ENCODE peak calls at places on chromosomes 5 and 9, in five cellular contexts. One of them, this sample, is unnamed.

GRCh38 chr9:117355542-117355941 is 59.3 kb downstream of the ASTN2 start:
- DNase-seq in GM12878: no peak
- DNase-seq in HepG2: no peak
- DNase-seq in H1: no peak
- DNase-seq in K562: no peak
- DNase-seq in this sample: no peak

GRCh38 chr5:14453486-14453885 is 128.1 kb upstream of the OTULINL start:
- DNase-seq in GM12878: no peak
- DNase-seq in HepG2: no peak
- DNase-seq in H1: no peak
- DNase-seq in K562: no peak
- DNase-seq in this sample: no peak

GRCh38 chr9:93010056-93010455 is 48.4 kb upstream of the SUSD3 start:
- DNase-seq in K562: no peak
- DNase-seq in GM12878: no peak
- DNase-seq in H1: no peak
- DNase-seq in HepG2: no peak
- DNase-seq in this sample: no peak

GRCh38 chr9:70534058-70534457 is 119.6 kb upstream of the KLF9 start:
- DNase-seq in K562: no peak
- DNase-seq in GM12878: no peak
- DNase-seq in H1: no peak
- DNase-seq in HepG2: no peak
- DNase-seq in this sample: no peak

GRCh38 chr5:58913591-58913990 is 330.7 kb downstream of the RAB3C start:
- DNase-seq in HepG2: no peak
- DNase-seq in K562: no peak
- DNase-seq in GM12878: no peak
- DNase-seq in H1: no peak
- DNase-seq in this sample: no peak

GRCh38 chr9:91935805-91936204 is 14.2 kb downstream of the ROR2 start:
- DNase-seq in HepG2: no peak
- DNase-seq in H1: no peak
- DNase-seq in K562: no peak
- DNase-seq in GM12878: no peak
- DNase-seq in this sample: no peak

GRCh38 chr9:129174724-129175514 is 3.1 kb downstream of the IER5L start:
- DNase-seq in H1: no peak
- DNase-seq in K562: peak; percentile 74
- DNase-seq in GM12878: no peak
- DNase-seq in HepG2: peak; percentile 57
- DNase-seq in this sample: peak; percentile 48

GRCh38 chr9:121889990-121890563 is 203.0 kb downstream of the TTLL11 start:
- DNase-seq in H1: no peak
- DNase-seq in K562: no peak
- DNase-seq in GM12878: no peak
- DNase-seq in HepG2: no peak
- DNase-seq in this sample: no peak

GRCh38 chr5:67287795-67288194 is 91.2 kb upstream of the CD180 start:
- DNase-seq in H1: no peak
- DNase-seq in HepG2: no peak
- DNase-seq in GM12878: no peak
- DNase-seq in K562: no peak
- DNase-seq in this sample: no peak

GRCh38 chr5:173730610-173731302 is 114.3 kb upstream of the BOD1 start:
- DNase-seq in K562: no peak
- DNase-seq in H1: no peak
- DNase-seq in HepG2: no peak
- DNase-seq in GM12878: no peak
- DNase-seq in this sample: no peak

GRCh38 chr9:127556871-127557270 is 55.2 kb upstream of the STXBP1 start:
- DNase-seq in K562: no peak
- DNase-seq in HepG2: no peak
- DNase-seq in GM12878: no peak
- DNase-seq in H1: no peak
- DNase-seq in this sample: no peak

GRCh38 chr5:139395844-139396640 is 1.1 kb upstream of the PROB1 start:
- DNase-seq in K562: no peak
- DNase-seq in HepG2: no peak
- DNase-seq in GM12878: no peak
- DNase-seq in H1: no peak
- DNase-seq in this sample: no peak

GRCh38 chr9:128689820-128690683 is 1.0 kb downstream of the SET start:
- DNase-seq in K562: peak; percentile 93
- DNase-seq in H1: no peak
- DNase-seq in GM12878: no peak
- DNase-seq in HepG2: no peak
- DNase-seq in this sample: peak; percentile 36

GRCh38 chr5:160297776-160298175 is 14.6 kb downstream of the CCNJL start:
- DNase-seq in HepG2: no peak
- DNase-seq in H1: no peak
- DNase-seq in GM12878: no peak
- DNase-seq in K562: no peak
- DNase-seq in this sample: no peak

GRCh38 chr5:130135506-130135905 is 231.2 kb downstream of the CHSY3 start:
- DNase-seq in H1: no peak
- DNase-seq in GM12878: no peak
- DNase-seq in K562: no peak
- DNase-seq in HepG2: no peak
- DNase-seq in this sample: no peak
- TF ChIP-seq ATF2 in H1: no peak
- TF ChIP-seq ATF2 in GM12878: no peak
- TF ChIP-seq ATF2 in K562: no peak
- TF ChIP-seq ATF2 in HepG2: no peak
- TF ChIP-seq ATF2 in this sample: no peak

GRCh38 chr5:141850183-141850768 is 27.9 kb downstream of the PCDH1 start:
- DNase-seq in HepG2: no peak
- DNase-seq in H1: no peak
- DNase-seq in GM12878: no peak
- DNase-seq in K562: peak; percentile 85
- DNase-seq in this sample: no peak

GRCh38 chr5:141849371-141850182 is 28.6 kb downstream of the PCDH1 start:
- DNase-seq in K562: peak; percentile 94
- DNase-seq in GM12878: no peak
- DNase-seq in HepG2: peak; percentile 31
- DNase-seq in H1: peak; percentile 58
- DNase-seq in this sample: peak; percentile 94

GRCh38 chr5:141851195-141851874 is 26.9 kb downstream of the PCDH1 start:
- DNase-seq in HepG2: no peak
- DNase-seq in GM12878: no peak
- DNase-seq in H1: no peak
- DNase-seq in K562: no peak
- DNase-seq in this sample: no peak

GRCh38 chr5:141850786-141851185 is 27.4 kb downstream of the PCDH1 start:
- DNase-seq in HepG2: no peak
- DNase-seq in GM12878: no peak
- DNase-seq in K562: peak; percentile 42
- DNase-seq in H1: no peak
- DNase-seq in this sample: peak; percentile 45

GRCh38 chr5:141848771-141849370 is 29.3 kb downstream of the PCDH1 start:
- DNase-seq in K562: peak; percentile 87
- DNase-seq in GM12878: no peak
- DNase-seq in H1: peak; percentile 83
- DNase-seq in HepG2: peak; percentile 71
- DNase-seq in this sample: peak; percentile 90
- TF ChIP-seq ATF2 in K562: no peak
- TF ChIP-seq ATF2 in GM12878: no peak
- TF ChIP-seq ATF2 in H1: no peak
- TF ChIP-seq ATF2 in HepG2: no peak
- TF ChIP-seq ATF2 in this sample: no peak

GRCh38 chr9:130766904-130767262 is 68.2 kb upstream of the ABL1 start:
- DNase-seq in H1: no peak
- DNase-seq in GM12878: no peak
- DNase-seq in HepG2: no peak
- DNase-seq in K562: no peak
- DNase-seq in this sample: no peak

GRCh38 chr9:130768265-130768664 is 66.8 kb upstream of the ABL1 start:
- DNase-seq in HepG2: peak; percentile 70
- DNase-seq in K562: peak; percentile 76
- DNase-seq in GM12878: no peak
- DNase-seq in H1: no peak
- DNase-seq in this sample: peak; percentile 35

GRCh38 chr9:130766031-130766903 is 68.8 kb upstream of the ABL1 start:
- DNase-seq in GM12878: no peak
- DNase-seq in H1: no peak
- DNase-seq in K562: no peak
- DNase-seq in HepG2: no peak
- DNase-seq in this sample: no peak

GRCh38 chr9:130763585-130764200 is 70.1 kb downstream of the EXOSC2 start:
- DNase-seq in HepG2: no peak
- DNase-seq in H1: no peak
- DNase-seq in GM12878: no peak
- DNase-seq in K562: no peak
- DNase-seq in this sample: no peak

GRCh38 chr9:130765135-130766030 is 69.7 kb upstream of the ABL1 start:
- DNase-seq in HepG2: no peak
- DNase-seq in H1: no peak
- DNase-seq in GM12878: peak; percentile 64
- DNase-seq in K562: no peak
- DNase-seq in this sample: no peak
- TF ChIP-seq ATF2 in HepG2: no peak
- TF ChIP-seq ATF2 in H1: no peak
- TF ChIP-seq ATF2 in GM12878: peak; percentile 78
- TF ChIP-seq ATF2 in K562: no peak
- TF ChIP-seq ATF2 in this sample: no peak

GRCh38 chr5:15620501-15620900 is 120.5 kb downstream of the FBXL7 start:
- DNase-seq in H1: no peak
- DNase-seq in K562: no peak
- DNase-seq in HepG2: no peak
- DNase-seq in GM12878: no peak
- DNase-seq in this sample: no peak
- TF ChIP-seq ATF2 in H1: no peak
- TF ChIP-seq ATF2 in K562: no peak
- TF ChIP-seq ATF2 in HepG2: no peak
- TF ChIP-seq ATF2 in GM12878: no peak
- TF ChIP-seq ATF2 in this sample: no peak

GRCh38 chr9:120480707-120481106 is 99.3 kb downstream of the CDK5RAP2 start:
- DNase-seq in GM12878: no peak
- DNase-seq in HepG2: no peak
- DNase-seq in H1: no peak
- DNase-seq in K562: no peak
- DNase-seq in this sample: no peak
- TF ChIP-seq ATF2 in GM12878: no peak
- TF ChIP-seq ATF2 in HepG2: no peak
- TF ChIP-seq ATF2 in H1: no peak
- TF ChIP-seq ATF2 in K562: no peak
- TF ChIP-seq ATF2 in this sample: no peak

GRCh38 chr5:39167141-39167972 is 52.0 kb downstream of the FYB1 start:
- DNase-seq in K562: peak; percentile 48
- DNase-seq in GM12878: no peak
- DNase-seq in H1: no peak
- DNase-seq in HepG2: no peak
- DNase-seq in this sample: no peak
- TF ChIP-seq ATF2 in K562: no peak
- TF ChIP-seq ATF2 in GM12878: no peak
- TF ChIP-seq ATF2 in H1: no peak
- TF ChIP-seq ATF2 in HepG2: no peak
- TF ChIP-seq ATF2 in this sample: no peak

GRCh38 chr5:5179079-5179478 is 38.9 kb downstream of the ADAMTS16 start:
- DNase-seq in GM12878: no peak
- DNase-seq in H1: no peak
- DNase-seq in HepG2: no peak
- DNase-seq in K562: no peak
- DNase-seq in this sample: no peak
- TF ChIP-seq ATF2 in GM12878: no peak
- TF ChIP-seq ATF2 in H1: no peak
- TF ChIP-seq ATF2 in HepG2: no peak
- TF ChIP-seq ATF2 in K562: no peak
- TF ChIP-seq ATF2 in this sample: no peak

This sample was measured in WTC11.